ENCODE peak calls at places on chromosomes 5 and 9, in six cellular contexts. T is T-helper 9 cell, Q is endodermal cell, J is astrocyte, X is endothelial cell, R is OCI-LY7. Z is an unnamed sample.

GRCh38 chr5:134846641-134846960 is 833 bp downstream of the C5orf24 start:
- DNase-seq in T (no peak), J (peak; percentile 8), Q (no peak), X (no peak), R (peak; percentile 50), Z (peak; percentile 21)

GRCh38 chr5:97968346-97968745 is 785.3 kb upstream of the RIOK2 start:
- DNase-seq in X (no peak), Q (no peak), R (no peak), T (no peak), J (no peak), Z (no peak)

GRCh38 chr9:33917036-33917435 is 100.1 kb downstream of the UBE2R2 start:
- DNase-seq in Q (no peak), T (no peak), X (no peak), R (no peak), J (no peak), Z (no peak)

GRCh38 chr5:6686916-6687409 is 26.3 kb upstream of the TENT4A start:
- DNase-seq in Q (peak; percentile 86), R (no peak), T (no peak), X (peak; percentile 66), J (peak; percentile 33), Z (peak; percentile 42)

GRCh38 chr5:24742334-24742733 is 97.6 kb upstream of the CDH10 start:
- DNase-seq in Q (no peak), T (no peak), R (no peak), X (no peak), J (peak; percentile 73), Z (no peak)

GRCh38 chr5:109692011-109692410 is 2.3 kb downstream of the MAN2A1 start:
- DNase-seq in J (peak; percentile 48), Q (no peak), R (no peak), X (no peak), T (no peak), Z (peak; percentile 62)

GRCh38 chr9:129649726-129650679 is 8.1 kb upstream of the ASB6 start:
- DNase-seq in J (no peak), Q (no peak), X (no peak), R (no peak), T (no peak), Z (no peak)

GRCh38 chr5:32038537-32038936 is 135.6 kb downstream of the GOLPH3 start:
- DNase-seq in Q (no peak), X (no peak), R (no peak), T (no peak), J (no peak), Z (no peak)

GRCh38 chr5:138955672-138956295 is 80.6 kb upstream of the LRRTM2 start:
- DNase-seq in Q (no peak), X (no peak), J (no peak), R (no peak), T (no peak), Z (no peak)

GRCh38 chr9:129319076-129319937 is 141.2 kb upstream of the IER5L start:
- DNase-seq in Q (peak; percentile 39), X (no peak), R (no peak), T (no peak), J (no peak), Z (no peak)

GRCh38 chr5:176440932-176441706 is 7.1 kb upstream of the FAF2 start:
- DNase-seq in J (peak; percentile 20), Q (peak; percentile 48), X (no peak), R (no peak), T (no peak), Z (no peak)

GRCh38 chr5:2738700-2739359 is 12.6 kb downstream of the IRX2 start:
- DNase-seq in T (no peak), X (no peak), Q (peak; percentile 81), R (no peak), J (no peak), Z (no peak)

GRCh38 chr5:132962429-132962928 is 955 bp downstream of the AFF4 start:
- DNase-seq in X (peak; percentile 34), T (no peak), R (peak; percentile 56), Q (peak; percentile 55), J (peak; percentile 72), Z (peak; percentile 69)

GRCh38 chr9:98249774-98250173 is 5.7 kb downstream of the TBC1D2 start:
- DNase-seq in Q (no peak), T (no peak), R (no peak), J (no peak), X (no peak), Z (peak; percentile 52)

GRCh38 chr5:11046160-11046559 is 285.1 kb upstream of the DAP start:
- DNase-seq in X (no peak), J (no peak), R (no peak), Q (peak; percentile 78), T (no peak), Z (no peak)

GRCh38 chr5:39189297-39189955 is 29.9 kb downstream of the FYB1 start:
- DNase-seq in J (no peak), X (no peak), R (no peak), Q (no peak), T (no peak), Z (no peak)

GRCh38 chr5:134007581-134008256 is 2.9 kb upstream of the VDAC1 start:
- DNase-seq in X (no peak), J (no peak), T (no peak), R (no peak), Q (peak; percentile 87), Z (no peak)

GRCh38 chr9:7910426-7911015 is 110.9 kb upstream of the DMAC1 start:
- DNase-seq in T (no peak), X (no peak), J (peak; percentile 27), Q (no peak), R (no peak), Z (peak; percentile 19)

GRCh38 chr5:93192107-93192506 is 388.9 kb downstream of the NR2F1-AS1 start:
- DNase-seq in T (no peak), Q (no peak), R (no peak), X (no peak), J (peak; percentile 98), Z (peak; percentile 99)

GRCh38 chr5:32116574-32117313 is 57.4 kb downstream of the GOLPH3 start:
- DNase-seq in X (no peak), Q (no peak), J (peak; percentile 18), T (no peak), R (no peak), Z (no peak)

GRCh38 chr9:23644326-23644725 is 181.7 kb downstream of the ELAVL2 start:
- DNase-seq in T (no peak), X (no peak), J (no peak), R (no peak), Q (no peak), Z (no peak)

GRCh38 chr5:119275873-119276214 is 80.0 kb upstream of the TNFAIP8 start:
- DNase-seq in Q (no peak), X (no peak), J (no peak), T (no peak), R (peak; percentile 95), Z (no peak)

GRCh38 chr5:128220841-128221240 is 137.3 kb downstream of the SLC12A2 start:
- DNase-seq in Q (no peak), J (no peak), X (no peak), R (no peak), T (no peak), Z (no peak)

GRCh38 chr9:110161940-110162339 is 46.0 kb downstream of the C9orf152 start:
- DNase-seq in Q (no peak), X (no peak), R (peak; percentile 39), J (no peak), T (no peak), Z (no peak)

GRCh38 chr5:90606539-90606938 is 47.9 kb downstream of the ADGRV1 start:
- DNase-seq in Q (no peak), R (no peak), J (no peak), T (no peak), X (no peak), Z (peak; percentile 7)

GRCh38 chr9:892123-892522 is 50.6 kb downstream of the DMRT1 start:
- DNase-seq in X (no peak), J (no peak), R (no peak), T (no peak), Q (peak; percentile 62), Z (no peak)

GRCh38 chr5:148910686-148911361 is 84.4 kb downstream of the ADRB2 start:
- DNase-seq in Q (peak; percentile 44), J (peak; percentile 53), R (no peak), T (no peak), X (no peak), Z (peak; percentile 85)

GRCh38 chr5:91121347-91121993 is 261.6 kb downstream of the ARRDC3 start:
- DNase-seq in R (no peak), J (no peak), T (no peak), X (no peak), Q (no peak), Z (no peak)

GRCh38 chr5:52805614-52806013 is 17.9 kb downstream of the ITGA1 start:
- DNase-seq in T (no peak), R (no peak), Q (no peak), J (no peak), X (no peak), Z (no peak)

GRCh38 chr9:95171001-95171400 is 146.5 kb downstream of the FANCC start:
- DNase-seq in J (peak; percentile 56), Q (no peak), X (no peak), R (peak; percentile 44), T (no peak), Z (peak; percentile 45)

GRCh38 chr5:42951847-42952411 is 88.2 kb downstream of the ANXA2R start:
- DNase-seq in R (no peak), X (no peak), J (no peak), T (peak; percentile 49), Q (no peak), Z (no peak)

GRCh38 chr9:126206099-126206498 is 120.5 kb upstream of the MVB12B start:
- DNase-seq in J (no peak), X (no peak), T (no peak), R (no peak), Q (peak; percentile 32), Z (no peak)

GRCh38 chr5:127910307-127910956 is 173.1 kb upstream of the SLC12A2 start:
- DNase-seq in X (no peak), Q (no peak), J (no peak), T (no peak), R (no peak), Z (no peak)

GRCh38 chr5:14587143-14587542 is 5.6 kb downstream of the OTULINL start:
- DNase-seq in T (no peak), J (no peak), R (no peak), X (no peak), Q (no peak), Z (no peak)

GRCh38 chr9:116843863-116844620 is 156.9 kb downstream of the TRIM32 start:
- DNase-seq in T (no peak), J (no peak), R (no peak), Q (no peak), X (no peak), Z (no peak)